ENCODE peak calls at places on chromosomes 11 and 22, in nine cellular contexts. S is lower lobe of right lung, N is transverse colon, B is endodermal cell, Q is PC-3, Y is tibial artery, O is gastrocnemius medialis, M is cardiac muscle cell, D is HepG2. X is an unnamed sample.

GRCh38 chr11:11513438-11513837 is 108.4 kb downstream of the GALNT18 start:
- DNase-seq in S (no peak), N (no peak), B (no peak), Q (peak; percentile 4), Y (no peak), O (no peak), M (peak; percentile 47), D (no peak), X (no peak)

GRCh38 chr11:74085542-74085892 is 76.6 kb upstream of the UCP3 start:
- DNase-seq in S (no peak), N (no peak), B (no peak), Q (peak; percentile 21), Y (no peak), O (no peak), M (no peak), D (peak; percentile 15), X (no peak)

GRCh38 chr11:134476435-134477021 is 64.5 kb upstream of the B3GAT1 start:
- DNase-seq in S (no peak), N (no peak), B (peak; percentile 91), Q (peak; percentile 31), Y (no peak), O (no peak), M (peak; percentile 0), D (no peak), X (no peak)

GRCh38 chr11:15707971-15708370 is 593.2 kb downstream of the INSC start:
- DNase-seq in S (peak; percentile 51), N (peak; percentile 17), B (peak; percentile 61), Q (peak; percentile 9), Y (peak; percentile 82), O (peak; percentile 21), M (peak; percentile 74), D (no peak), X (no peak)

GRCh38 chr11:126115253-126115540 is 52.5 kb upstream of the CDON start:
- DNase-seq in S (peak; percentile 78), N (peak; percentile 71), B (no peak), Q (peak; percentile 45), Y (peak; percentile 90), O (peak; percentile 82), M (no peak), D (no peak), X (peak; percentile 81)

GRCh38 chr11:116532066-116532465 is 240.7 kb downstream of the BUD13 start:
- DNase-seq in S (no peak), N (no peak), B (peak; percentile 24), Q (no peak), Y (no peak), O (no peak), M (no peak), D (no peak), X (no peak)

GRCh38 chr11:76910620-76911414 is 50.1 kb downstream of the ACER3 start:
- DNase-seq in S (no peak), N (no peak), B (peak; percentile 60), Q (no peak), Y (peak; percentile 59), O (peak; percentile 30), M (peak; percentile 48), D (no peak), X (no peak)

GRCh38 chr11:82994615-82995014 is 77.1 kb downstream of the RAB30 start:
- DNase-seq in S (no peak), N (no peak), B (no peak), Q (no peak), Y (no peak), O (no peak), M (no peak), D (no peak), X (no peak)

DNA sequence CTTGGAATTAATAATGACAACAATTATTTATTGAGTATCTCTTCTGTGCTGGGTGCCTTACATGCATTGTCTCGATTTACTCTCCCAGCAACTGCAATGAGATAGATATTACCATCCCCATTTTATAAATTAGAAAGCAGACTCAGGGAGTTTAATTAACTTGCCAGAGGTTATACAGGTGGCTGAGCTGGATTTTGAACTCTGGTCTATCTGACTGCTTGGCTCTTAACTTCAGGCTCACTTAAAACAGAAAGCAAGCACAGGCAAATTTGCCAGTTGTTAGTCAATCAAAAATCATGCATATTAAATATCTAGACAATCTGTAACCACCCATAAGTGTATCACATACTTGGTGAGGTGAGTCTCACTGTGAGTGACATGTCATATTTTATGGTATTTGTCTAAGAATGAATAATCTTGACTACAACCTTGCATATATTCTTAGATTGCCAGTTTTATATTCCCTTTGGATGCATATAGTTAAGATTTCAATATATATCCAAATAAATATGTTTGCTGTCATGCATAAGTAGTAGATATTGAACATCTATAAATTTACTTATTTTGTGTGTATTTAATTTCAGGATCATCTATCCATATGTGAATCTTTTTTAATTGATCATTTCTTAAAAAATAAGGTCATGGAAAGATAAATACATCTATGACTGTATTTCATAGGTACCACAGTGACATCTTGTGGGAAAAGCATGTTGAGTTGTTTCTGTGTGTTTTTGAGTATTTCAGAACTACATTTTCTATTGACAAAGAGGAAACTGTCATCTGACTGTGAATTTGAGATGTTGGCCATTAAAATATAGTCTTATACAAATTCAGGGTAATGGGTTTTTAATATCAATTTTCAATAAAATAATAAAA is 112.0 kb upstream of the ARHGAP42 start:
- DNase-seq in S (no peak), N (no peak), B (no peak), Q (peak; percentile 80), Y (no peak), O (no peak), M (peak; percentile 61), D (peak; percentile 6), X (no peak)
- TF ChIP-seq CTCF in S (peak; percentile 36), N (no peak), B (peak; percentile 74), Q (peak; percentile 86), Y (peak; percentile 16), O (no peak), M (peak; percentile 39), D (peak; percentile 20), X (no peak)

GRCh38 chr11:65113361-65113756 is 1.7 kb downstream of the TM7SF2 start:
- DNase-seq in S (no peak), N (no peak), B (no peak), Q (peak; percentile 39), Y (no peak), O (no peak), M (no peak), D (no peak), X (no peak)
- H3K4me1 ChIP-seq in S (peaks cover 50% of the 10 kb centered on the region), N (peaks cover 20% of the 10 kb centered on the region), B (peaks cover 8% of the 10 kb centered on the region), Q (peaks cover 21% of the 10 kb centered on the region), Y (peaks cover 48% of the 10 kb centered on the region), O (peaks cover 39% of the 10 kb centered on the region), M (peaks cover 13% of the 10 kb centered on the region), D (peaks cover 37% of the 10 kb centered on the region), X (peaks cover 25% of the 10 kb centered on the region)

DNA sequence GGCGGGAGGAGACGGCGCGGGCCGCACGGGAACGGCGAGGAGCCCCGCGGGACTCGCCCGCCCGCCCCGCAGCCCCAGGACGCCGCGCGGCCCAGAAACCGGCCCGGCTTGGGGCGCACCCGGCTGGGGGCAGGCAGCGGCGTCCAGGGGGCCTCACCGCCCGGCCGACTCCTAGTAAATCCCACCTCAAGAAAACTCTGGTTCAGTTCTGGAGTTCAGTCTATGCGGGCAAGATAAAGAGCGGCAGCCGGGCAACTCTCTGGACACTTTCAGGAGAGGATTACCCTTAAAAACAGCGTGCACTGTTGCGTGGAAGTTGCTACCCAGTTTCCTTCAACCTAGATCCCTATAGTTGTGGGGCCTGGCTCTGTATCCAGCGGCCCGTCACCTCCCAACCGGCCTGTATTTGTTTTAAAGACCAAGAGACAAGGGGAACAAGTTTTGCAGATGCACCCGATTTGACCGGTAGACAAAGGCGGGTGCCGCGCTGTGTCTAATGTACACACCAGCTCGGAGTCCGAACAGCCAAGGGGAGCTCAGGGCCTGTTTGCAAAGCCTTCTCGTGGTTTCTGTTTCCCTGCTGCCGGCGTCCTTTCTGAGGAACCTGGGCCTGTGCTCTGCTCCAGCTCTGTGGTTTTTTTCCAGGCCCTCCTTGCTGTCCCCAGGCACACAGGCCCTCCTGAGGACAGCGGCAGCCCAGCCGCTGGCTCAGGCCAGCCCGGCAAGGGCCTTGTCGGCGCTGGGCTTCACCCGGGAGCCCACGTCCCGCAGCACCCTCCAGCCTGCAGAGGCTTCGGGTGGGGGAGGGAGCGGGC is 1.1 kb downstream of the TBX1 start:
- DNase-seq in S (no peak), N (no peak), B (peak; percentile 73), Q (peak; percentile 43), Y (no peak), O (no peak), M (no peak), D (peak; percentile 35), X (peak; percentile 43)
- H3K4me3 ChIP-seq in S (peak overlapping the region; percentile 31), N (no peak overlapping the region), B (no peak overlapping the region), Q (peak overlapping the region; percentile 78), Y (no peak overlapping the region), O (peak overlapping the region; percentile 51), M (no peak overlapping the region), D (peak overlapping the region; percentile 59), X (no peak overlapping the region)

GRCh38 chr11:66636411-66636810 is 2.1 kb upstream of the RBM4 start:
- DNase-seq in S (no peak), N (no peak), B (no peak), Q (no peak), Y (no peak), O (no peak), M (no peak), D (no peak), X (no peak)

GRCh38 chr11:66637557-66638176 is 836 bp upstream of the RBM4 start:
- DNase-seq in S (no peak), N (no peak), B (peak; percentile 50), Q (no peak), Y (no peak), O (no peak), M (no peak), D (no peak), X (no peak)

GRCh38 chr11:66638177-66639065 is at the start of gene RBM4:
- DNase-seq in S (peak; percentile 97), N (peak; percentile 98), B (peak; percentile 99), Q (peak; percentile 100), Y (peak; percentile 99), O (peak; percentile 100), M (peak; percentile 100), D (peak; percentile 99), X (peak; percentile 94)

GRCh38 chr11:66641834-66642233 is 3.3 kb downstream of the RBM4 start:
- DNase-seq in S (no peak), N (no peak), B (no peak), Q (no peak), Y (no peak), O (no peak), M (no peak), D (no peak), X (no peak)

DNA sequence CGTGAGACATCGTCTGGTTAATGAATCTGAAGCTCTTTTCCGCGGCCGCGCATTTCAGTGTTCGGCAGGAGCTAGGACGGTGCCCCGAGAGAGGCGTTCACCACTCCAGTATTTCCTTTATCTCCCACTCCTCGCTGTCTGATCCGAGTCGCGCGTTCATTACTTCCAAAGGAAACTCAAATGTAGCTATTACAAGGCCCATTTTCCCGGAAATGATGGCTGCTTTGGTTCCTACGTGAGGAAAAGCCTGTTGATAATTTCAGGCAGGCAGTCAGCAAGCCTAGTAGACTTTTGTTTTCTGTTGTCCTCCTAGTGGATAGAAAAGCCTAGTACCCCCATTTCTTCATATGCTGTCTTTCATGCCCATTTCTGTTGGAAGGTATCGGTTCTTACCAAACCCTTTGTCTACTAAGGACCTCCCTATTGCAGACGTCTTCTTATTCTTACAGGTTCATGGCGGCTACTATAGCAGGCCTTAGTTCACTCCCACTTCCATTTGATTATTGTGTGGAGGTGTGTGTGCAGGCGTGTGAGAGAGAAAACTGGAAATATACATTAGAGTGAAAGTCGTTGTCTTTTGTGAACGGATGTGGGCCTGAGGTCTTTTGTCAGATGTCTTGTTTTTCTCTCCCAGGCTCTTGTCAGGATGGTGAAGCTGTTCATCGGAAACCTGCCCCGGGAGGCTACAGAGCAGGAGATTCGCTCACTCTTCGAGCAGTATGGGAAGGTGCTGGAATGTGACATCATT is 737 bp downstream of the RBM4 start:
- DNase-seq in S (no peak), N (peak; percentile 20), B (no peak), Q (peak; percentile 41), Y (no peak), O (no peak), M (peak; percentile 60), D (peak; percentile 29), X (no peak)
- TF ChIP-seq CTCF in S (no peak), N (no peak), B (peak; percentile 37), Q (no peak), Y (no peak), O (no peak), M (peak; percentile 15), D (no peak), X (no peak)

X was measured in left lung.